ENCODE peak calls at places on chromosomes 6 and 20, in eight cellular contexts. G is K562, K is MM.1S, X is mammary epithelial cell, R is HCT116, B is astrocyte, L is fibroblast of lung, V is GM23248. S is an unnamed sample.

GRCh38 chr6:143270026-143270425 is 180.5 kb downstream of the ADAT2 start:
- DNase-seq in R (no peak), L (peak; percentile 87), X (no peak), K (no peak), B (peak; percentile 85), V (peak; percentile 65), G (no peak), S (no peak)

GRCh38 chr6:56539503-56540105 is 103.1 kb downstream of the DST start:
- DNase-seq in G (no peak), V (no peak), B (no peak), L (no peak), X (no peak), R (no peak), K (no peak), S (no peak)

GRCh38 chr20:12595841-12596240 is 412.9 kb upstream of the SPTLC3 start:
- DNase-seq in K (peak; percentile 24), G (no peak), R (no peak), X (no peak), L (no peak), V (no peak), B (no peak), S (no peak)

GRCh38 chr6:68054776-68055175 is 580.3 kb upstream of the ADGRB3 start:
- DNase-seq in L (peak; percentile 50), K (no peak), X (no peak), R (no peak), G (no peak), B (peak; percentile 39), V (no peak), S (no peak)

GRCh38 chr6:74991573-74992332 is 214.1 kb downstream of the COL12A1 start:
- DNase-seq in L (peak; percentile 88), R (no peak), X (peak; percentile 92), G (no peak), K (no peak), V (peak; percentile 52), B (peak; percentile 88), S (peak; percentile 6)

GRCh38 chr6:116268589-116269293 is 11.0 kb downstream of the TSPYL1 start:
- DNase-seq in B (peak; percentile 63), G (peak; percentile 61), X (peak; percentile 68), V (peak; percentile 85), R (peak; percentile 68), L (peak; percentile 73), K (peak; percentile 77), S (peak; percentile 59)

GRCh38 chr20:57009355-57009754 is 257.1 kb downstream of the BMP7 start:
- DNase-seq in X (no peak), V (no peak), R (no peak), B (no peak), G (no peak), K (no peak), L (no peak), S (no peak)

GRCh38 chr20:50120935-50121693 is 8.2 kb upstream of the UBE2V1 start:
- DNase-seq in G (no peak), V (peak; percentile 78), R (peak; percentile 56), B (no peak), L (peak; percentile 41), X (no peak), K (peak; percentile 70), S (peak; percentile 70)

GRCh38 chr6:8645212-8645611 is 209.9 kb upstream of the SLC35B3 start:
- DNase-seq in L (no peak), X (no peak), R (no peak), G (no peak), B (no peak), K (no peak), V (no peak), S (no peak)

GRCh38 chr6:32462609-32463008 is 22.9 kb downstream of the HLA-DRA start:
- DNase-seq in V (no peak), K (peak; percentile 53), R (no peak), X (peak; percentile 5), B (no peak), L (no peak), G (no peak), S (peak; percentile 5)

GRCh38 chr20:5168582-5169396 is 42.0 kb downstream of the CDS2 start:
- DNase-seq in V (peak; percentile 54), K (no peak), R (no peak), L (peak; percentile 42), G (no peak), X (peak; percentile 45), B (peak; percentile 26), S (no peak)

GRCh38 chr6:13812359-13812642 is 2.1 kb downstream of the MCUR1 start:
- DNase-seq in K (no peak), L (no peak), G (no peak), V (no peak), B (no peak), X (no peak), R (no peak), S (no peak)

DNA sequence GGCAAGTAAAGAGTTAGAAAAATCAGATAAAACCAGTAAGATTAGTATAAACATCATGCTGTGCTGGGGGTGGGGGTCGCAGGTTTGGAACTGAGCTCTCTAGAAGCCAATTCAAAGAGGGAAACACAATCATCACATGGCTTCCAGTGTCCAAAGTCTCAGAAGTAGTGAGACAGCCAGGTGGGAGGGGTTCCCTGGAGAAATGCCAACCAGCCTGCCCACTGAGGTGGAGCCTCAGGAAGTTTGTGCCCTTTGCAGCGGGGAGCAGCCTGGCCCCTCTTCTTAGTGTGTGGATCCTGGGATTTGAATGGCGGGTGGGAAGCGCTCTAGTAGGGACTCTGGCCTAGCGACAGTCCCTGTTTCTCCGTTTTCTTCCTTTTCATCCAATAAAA is 21.4 kb downstream of the C6orf15 start:
- DNase-seq in X (no peak), L (no peak), V (no peak), K (no peak), G (no peak), R (no peak), B (no peak), S (no peak)
- H3K4me3 ChIP-seq in X (no peak overlapping the region), L (no peak overlapping the region), V (no peak overlapping the region), K (no peak overlapping the region), G (no peak overlapping the region), R (no peak overlapping the region), B (no peak overlapping the region), S (no peak overlapping the region)

GRCh38 chr6:35300848-35301247 is 3.2 kb downstream of the DEF6 start:
- DNase-seq in X (no peak), L (no peak), R (no peak), V (no peak), K (no peak), B (no peak), G (no peak), S (no peak)
- H3K4me1 ChIP-seq in X (peaks cover 43% of the 10 kb centered on the region), L (peaks cover 2% of the 10 kb centered on the region), R (peaks cover 23% of the 10 kb centered on the region), V (no peaks in the 10 kb centered on the region), K (peaks cover 62% of the 10 kb centered on the region), B (peaks cover 12% of the 10 kb centered on the region), G (peaks cover 43% of the 10 kb centered on the region), S (no peaks in the 10 kb centered on the region)

DNA sequence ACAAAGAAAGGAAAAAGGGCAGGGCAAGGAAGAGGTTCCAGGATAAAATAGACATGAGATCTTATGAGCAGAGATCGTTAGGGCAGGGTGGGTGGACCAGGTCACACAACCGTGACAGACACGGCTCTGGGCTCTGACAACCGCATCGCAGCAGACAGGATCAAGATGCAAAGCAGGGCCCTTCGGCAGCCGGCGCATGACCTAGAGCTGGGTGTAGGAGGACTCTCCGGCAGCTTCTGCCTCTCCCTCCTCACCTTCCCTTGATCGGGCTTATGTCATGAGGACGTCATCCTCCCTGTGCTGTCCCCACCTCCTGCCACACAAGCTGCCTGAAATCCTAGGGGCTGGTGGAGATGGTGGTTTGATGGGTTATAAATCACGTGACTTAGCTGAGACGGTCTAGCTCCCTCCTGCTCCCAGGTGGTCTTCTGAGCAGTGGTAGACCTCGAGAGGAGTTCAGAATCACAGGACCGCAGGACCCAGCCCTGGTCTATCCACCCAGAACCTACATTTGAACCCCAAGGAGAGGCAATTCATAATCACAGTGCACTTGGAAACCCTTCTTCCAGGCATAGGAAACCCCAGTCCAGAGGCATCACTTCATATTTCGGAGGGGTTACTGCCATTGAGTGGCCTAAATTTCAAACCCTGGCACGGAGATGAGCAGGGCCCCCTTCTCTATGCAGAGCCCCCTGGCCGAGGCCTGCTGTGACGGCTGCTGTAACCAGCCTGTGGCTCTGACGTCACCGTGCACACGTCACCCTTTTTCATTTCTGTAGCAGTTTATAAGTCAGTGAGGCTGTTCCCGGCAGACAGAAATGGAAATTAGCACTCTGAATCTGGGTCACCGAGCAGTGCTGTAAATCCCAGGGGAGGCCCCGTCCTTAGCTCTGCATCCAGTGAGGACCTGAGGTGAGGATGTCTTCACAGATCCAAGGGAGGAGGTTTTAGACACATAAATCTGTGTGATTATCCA is 8.7 kb upstream of the CCR6 start:
- DNase-seq in V (no peak), G (no peak), X (no peak), R (no peak), L (no peak), B (no peak), K (no peak), S (no peak)
- TF ChIP-seq EZH2 in V (no peak), G (no peak), X (no peak), R (no peak), L (no peak), B (no peak), K (no peak), S (no peak)

GRCh38 chr6:118186676-118187567 is 279.9 kb downstream of the SLC35F1 start:
- DNase-seq in B (peak; percentile 49), X (no peak), G (no peak), L (peak; percentile 61), V (peak; percentile 10), K (peak; percentile 28), R (no peak), S (no peak)

GRCh38 chr6:118188561-118188960 is 281.5 kb downstream of the SLC35F1 start:
- DNase-seq in B (no peak), X (no peak), V (no peak), G (no peak), L (no peak), K (no peak), R (no peak), S (no peak)

DNA sequence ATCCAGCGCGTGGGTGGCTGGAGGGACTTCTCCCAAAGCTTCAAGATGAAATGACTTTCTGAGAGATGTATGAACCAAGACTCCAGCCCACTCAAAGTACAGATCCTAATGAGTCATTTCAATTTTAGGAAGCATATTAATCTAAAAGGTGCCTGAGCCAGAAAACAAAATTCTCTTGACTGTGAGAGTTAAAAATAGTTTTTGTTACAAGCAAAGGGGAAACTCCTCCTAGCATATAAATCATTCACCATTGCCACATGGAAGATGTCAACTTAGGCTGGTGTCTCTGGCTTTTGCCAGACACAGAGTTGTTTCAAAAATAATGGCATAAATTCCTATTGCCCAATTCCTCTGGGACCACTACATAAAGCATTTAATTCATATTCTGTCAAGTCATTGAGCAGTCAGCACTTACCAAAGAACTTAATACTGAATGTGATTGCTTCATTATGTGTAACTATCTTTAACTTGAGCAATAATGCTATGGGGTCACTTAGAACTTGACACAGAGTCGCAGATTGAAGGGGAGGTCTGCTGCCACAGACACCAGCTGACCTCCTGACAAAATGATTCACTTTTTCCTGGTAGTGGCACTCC is 280.6 kb downstream of the SLC35F1 start:
- DNase-seq in L (peak; percentile 88), B (peak; percentile 86), G (no peak), K (no peak), V (peak; percentile 82), X (no peak), R (no peak), S (no peak)
- H3K4me3 ChIP-seq in L (no peak overlapping the region), B (no peak overlapping the region), G (no peak overlapping the region), K (no peak overlapping the region), V (peak overlapping the region; percentile 14), X (no peak overlapping the region), R (no peak overlapping the region), S (no peak overlapping the region)

GRCh38 chr6:140071115-140071514 is 696.7 kb upstream of the CITED2 start:
- DNase-seq in V (peak; percentile 68), B (peak; percentile 91), K (no peak), G (no peak), X (peak; percentile 55), L (peak; percentile 93), R (no peak), S (no peak)
- H3K4me1 ChIP-seq in V (peaks cover 51% of the 10 kb centered on the region), B (peaks cover 21% of the 10 kb centered on the region), K (no peaks in the 10 kb centered on the region), G (no peaks in the 10 kb centered on the region), X (peaks cover 12% of the 10 kb centered on the region), L (peaks cover 22% of the 10 kb centered on the region), R (no peaks in the 10 kb centered on the region), S (no peaks in the 10 kb centered on the region)

S was measured in neural progenitor cell.